ENCODE peak calls at places on chromosome 19, in five cellular contexts. F, A, N, T and V are unnamed samples.

GRCh38 chr19:14775855-14776254 is 2.5 kb downstream of the ADGRE2 start:
- DNase-seq in F (no peak), A (no peak), N (no peak), T (no peak), V (no peak)

GRCh38 chr19:49676136-49676689 is 858 bp upstream of the PRMT1 start:
- DNase-seq in F (peak), A (peak), N (peak), T (no peak), V (peak)

GRCh38 chr19:56842421-56842820 is 1.9 kb upstream of the PEG3 start:
- DNase-seq in F (no peak), A (no peak), N (no peak), T (no peak), V (no peak)

GRCh38 chr19:51548213-51548651 is 16.8 kb upstream of the SIGLEC6 start:
- DNase-seq in F (no peak), A (no peak), N (no peak), T (no peak), V (no peak)

GRCh38 chr19:51550848-51551672 is 19.6 kb upstream of the SIGLEC6 start:
- DNase-seq in F (no peak), A (no peak), N (no peak), T (no peak), V (no peak)

GRCh38 chr19:52094526-52094925 is 1.0 kb downstream of the ZNF841 start:
- DNase-seq in F (no peak), A (no peak), N (no peak), T (no peak), V (no peak)

GRCh38 chr19:45103200-45103624 is 10.2 kb downstream of the PPP1R37 start:
- DNase-seq in F (no peak), A (no peak), N (no peak), T (peak), V (no peak)

GRCh38 chr19:8304841-8305621 is 3.1 kb downstream of the CD320 start:
- DNase-seq in F (no peak), A (no peak), N (peak), T (no peak), V (no peak)

GRCh38 chr19:15223649-15224371 is 8.4 kb downstream of the EPHX3 start:
- DNase-seq in F (no peak), A (no peak), N (peak), T (no peak), V (no peak)

GRCh38 chr19:16274466-16274865 is 50.2 kb upstream of the KLF2 start:
- DNase-seq in F (no peak), A (no peak), N (no peak), T (no peak), V (no peak)